ENCODE peak calls at places on chromosomes 3 and 15, in six cellular contexts. S is activated T-helper 1 cell treated with anti-CD3 and anti-CD28 coated beads, Interleukin-2, amount 50 U/mL, for 16 hours; H is pancreas; V is body of pancreas; B is stimulated activated CD8-positive, alpha-beta memory T cell treated with anti-CD3 and anti-CD28 coated beads, Interleukin-4, amount 100 ng/mL, for 4 hours; E is cerebellum. Z is an unnamed sample.

GRCh38 chr15:57527382-57528091 is 64.2 kb upstream of the MYZAP start:
- DNase-seq in E (peak), V (peak), S (no peak), H (peak), B (no peak), Z (peak)

GRCh38 chr15:61479601-61480000 is 250.5 kb upstream of the RORA start:
- DNase-seq in B (no peak), V (no peak), H (no peak), E (no peak), S (no peak), Z (no peak)

GRCh38 chr3:21543380-21544075 is 207.5 kb downstream of the ZNF385D start:
- DNase-seq in H (no peak), S (no peak), V (no peak), E (no peak), B (no peak), Z (no peak)

GRCh38 chr15:49279481-49280186 is 109.6 kb downstream of the GALK2 start:
- DNase-seq in S (no peak), H (no peak), B (no peak), V (no peak), E (no peak), Z (no peak)

GRCh38 chr15:26888761-26889160 is 21.9 kb downstream of the GABRA5 start:
- DNase-seq in E (no peak), H (peak), S (no peak), B (no peak), V (peak), Z (no peak)

GRCh38 chr3:43727930-43728329 is 37.2 kb downstream of the ABHD5 start:
- DNase-seq in H (no peak), S (no peak), E (no peak), B (no peak), V (no peak), Z (no peak)

GRCh38 chr3:172980849-172981248 is 160.2 kb downstream of the SPATA16 start:
- DNase-seq in V (no peak), B (no peak), E (no peak), S (no peak), H (no peak), Z (no peak)

GRCh38 chr3:71114610-71115009 is 468.9 kb downstream of the FOXP1 start:
- DNase-seq in S (no peak), H (no peak), B (no peak), V (no peak), E (no peak), Z (no peak)

GRCh38 chr15:61051570-61052031 is 177.5 kb downstream of the RORA start:
- DNase-seq in V (peak), S (no peak), B (no peak), H (peak), E (peak), Z (peak)

GRCh38 chr3:142065932-142066331 is 83.4 kb downstream of the TFDP2 start:
- DNase-seq in V (no peak), H (no peak), E (no peak), B (no peak), S (no peak), Z (no peak)

GRCh38 chr3:49674491-49674983 is 386 bp downstream of the APEH start:
- DNase-seq in H (no peak), V (no peak), S (no peak), E (no peak), B (no peak), Z (no peak)

Z was measured in left cardiac atrium.